ENCODE peak calls at places on chromosome 12, in ten cellular contexts. C is right lobe of liver, A is WTC11, E is kidney, R is GM12865, P is RWPE1, Z is osteocyte, L is foreskin fibroblast, B is cardiac muscle cell, S is IMR-90. U is an unnamed sample.

GRCh38 chr12:1481326-1481725 is 113.1 kb downstream of the FBXL14 start:
- DNase-seq in C (no peak), L (peak), B (no peak), A (no peak), E (no peak), R (no peak), P (no peak), Z (no peak), S (no peak), U (no peak)

GRCh38 chr12:102799229-102799628 is 117.8 kb downstream of the PAH start:
- DNase-seq in R (no peak), A (no peak), B (no peak), Z (no peak), P (no peak), L (no peak), E (no peak), C (no peak), S (no peak), U (no peak)

GRCh38 chr12:66365718-66366485 is 63.6 kb downstream of the HELB start:
- DNase-seq in Z (no peak), P (no peak), C (no peak), B (no peak), A (no peak), S (peak), E (no peak), L (peak), R (no peak), U (no peak)

GRCh38 chr12:24359418-24359817 is 409.9 kb upstream of the SOX5 start:
- DNase-seq in R (no peak), B (no peak), P (no peak), L (no peak), Z (no peak), C (no peak), A (no peak), S (no peak), E (no peak), U (no peak)

GRCh38 chr12:120798696-120799095 is 73.1 kb downstream of the ACADS start:
- DNase-seq in E (no peak), Z (no peak), R (peak), A (no peak), B (no peak), S (no peak), L (no peak), C (no peak), P (no peak), U (no peak)

GRCh38 chr12:21073822-21074460 is 57.1 kb upstream of the SLCO1B1 start:
- DNase-seq in A (no peak), P (no peak), R (no peak), L (no peak), B (no peak), E (no peak), C (no peak), Z (no peak), S (no peak), U (no peak)

GRCh38 chr12:47007048-47007447 is 72.4 kb upstream of the PCED1B start:
- DNase-seq in L (no peak), E (no peak), B (no peak), R (no peak), S (no peak), A (no peak), P (no peak), Z (no peak), C (peak), U (no peak)

GRCh38 chr12:119772431-119772830 is 104.5 kb downstream of the PRKAB1 start:
- DNase-seq in R (no peak), A (no peak), P (no peak), C (no peak), B (no peak), Z (no peak), E (no peak), L (peak), S (peak), U (no peak)

GRCh38 chr12:89832336-89832735 is 123.7 kb upstream of the ATP2B1 start:
- DNase-seq in B (no peak), L (no peak), P (no peak), E (no peak), Z (no peak), S (no peak), A (no peak), R (no peak), C (no peak), U (no peak)

GRCh38 chr12:29883558-29883957 is 99.8 kb upstream of the TMTC1 start:
- DNase-seq in E (no peak), P (no peak), L (no peak), A (no peak), Z (no peak), S (no peak), R (no peak), C (no peak), B (no peak), U (no peak)

GRCh38 chr12:62737615-62738014 is 197.3 kb downstream of the PPM1H start:
- DNase-seq in Z (no peak), P (no peak), S (peak), R (no peak), L (peak), E (no peak), B (no peak), C (no peak), A (no peak), U (no peak)

GRCh38 chr12:5587701-5588100 is 155.8 kb downstream of the NTF3 start:
- DNase-seq in S (no peak), L (no peak), C (no peak), R (no peak), Z (no peak), A (peak), B (no peak), E (no peak), P (no peak), U (no peak)

GRCh38 chr12:6763380-6763779 is 2.8 kb upstream of the PTMS start:
- DNase-seq in A (no peak), C (no peak), Z (no peak), B (no peak), E (no peak), P (no peak), L (no peak), R (no peak), S (no peak), U (no peak)

GRCh38 chr12:127964717-127965116 is 302.3 kb upstream of the TMEM132C start:
- DNase-seq in L (peak), C (no peak), R (no peak), Z (no peak), A (no peak), S (no peak), B (no peak), E (no peak), P (no peak), U (no peak)

GRCh38 chr12:66275040-66275439 is 27.3 kb upstream of the HELB start:
- DNase-seq in R (no peak), E (no peak), S (no peak), L (no peak), Z (no peak), B (no peak), C (no peak), A (no peak), P (no peak), U (no peak)

DNA sequence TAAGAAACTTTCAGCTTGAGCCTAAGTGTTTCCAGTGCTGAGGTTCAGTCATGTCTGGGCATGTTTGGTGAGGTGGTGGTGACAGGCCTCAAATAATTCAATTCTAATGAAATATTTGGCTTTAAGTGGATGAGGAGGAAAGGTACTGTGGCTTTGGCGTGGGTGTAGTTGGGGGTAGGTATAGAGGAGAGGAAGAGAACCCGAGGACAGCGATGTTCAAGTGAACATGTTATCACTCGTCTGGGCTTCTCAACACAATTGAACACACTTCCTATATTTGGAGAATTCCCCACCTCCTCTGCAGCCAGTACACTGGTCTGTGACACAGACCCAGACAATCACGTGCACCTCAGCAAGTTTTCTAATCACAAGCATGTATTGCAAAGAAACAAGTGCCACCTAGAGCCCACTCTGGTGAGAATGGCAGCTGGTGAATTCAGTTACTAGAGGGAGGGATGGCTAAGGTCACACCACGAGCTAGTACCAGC is 53.0 kb downstream of the IFNG-AS1 start:
- DNase-seq in C (no peak), S (peak), L (peak), P (peak), R (peak), E (no peak), B (peak), Z (no peak), A (no peak), U (no peak)
- TF ChIP-seq CTCF in C (no peak), S (no peak), L (no peak), P (no peak), R (peak), E (no peak), B (no peak), Z (peak), A (no peak), U (no peak)

GRCh38 chr12:122889658-122890561 is 6.0 kb downstream of the VPS37B start:
- DNase-seq in B (no peak), A (no peak), L (no peak), P (no peak), Z (no peak), C (no peak), S (no peak), R (no peak), E (no peak), U (no peak)
- TF ChIP-seq CTCF in B (no peak), A (no peak), L (no peak), P (no peak), Z (no peak), C (no peak), S (no peak), R (no peak), E (no peak), U (no peak)

DNA sequence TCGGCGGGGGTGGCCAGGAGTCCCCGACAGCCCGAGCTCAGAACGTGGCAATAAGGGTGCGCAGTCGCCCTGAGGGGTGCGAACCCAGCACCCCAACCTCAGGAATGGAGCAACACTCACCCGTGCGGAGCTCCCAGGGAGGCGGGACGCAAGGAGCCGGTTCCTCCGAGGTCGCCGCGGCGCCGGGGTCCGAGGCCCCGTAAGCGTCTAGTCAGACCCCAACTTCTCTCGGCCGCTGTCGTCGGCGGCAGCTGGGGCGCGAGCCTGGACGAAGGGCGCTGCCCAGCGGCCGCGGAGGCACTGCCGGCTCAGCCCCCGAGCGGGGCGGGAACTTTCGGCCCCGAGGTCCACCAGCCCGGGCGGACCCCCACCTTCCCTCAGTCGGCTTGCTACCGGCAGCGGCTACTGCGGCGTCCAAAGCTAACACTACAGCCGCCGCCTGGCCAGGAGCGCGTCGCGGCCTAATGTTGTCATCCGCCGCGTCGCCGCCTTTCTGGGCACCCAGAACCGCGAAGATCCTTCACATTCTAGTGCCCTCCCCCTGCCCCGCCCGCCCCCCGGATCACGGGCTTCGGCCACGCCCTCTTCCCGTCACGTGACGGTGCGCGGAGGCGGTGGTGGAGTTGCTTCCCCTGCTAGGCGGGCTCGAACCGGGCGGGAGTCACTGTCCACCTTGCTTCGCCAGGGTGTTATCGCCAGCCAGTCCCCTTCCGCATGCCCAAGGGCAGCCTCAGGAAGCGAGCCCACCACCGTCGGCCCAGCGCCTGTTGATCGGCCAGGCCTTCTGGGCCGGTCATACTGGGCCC is at the start of gene OSBPL8:
- DNase-seq in L (peak), S (peak), A (peak), C (peak), Z (peak), P (peak), E (peak), R (peak), B (peak), U (peak)
- TF ChIP-seq CTCF in L (no peak), S (peak), A (no peak), C (peak), Z (peak), P (peak), E (peak), R (peak), B (peak), U (no peak)

GRCh38 chr12:124222368-124223245 is 72.3 kb upstream of the RFLNA start:
- DNase-seq in R (no peak), S (no peak), C (no peak), P (no peak), A (no peak), Z (no peak), E (no peak), L (no peak), B (no peak), U (no peak)
- TF ChIP-seq CTCF in R (no peak), S (no peak), C (no peak), P (no peak), A (no peak), Z (no peak), E (no peak), L (no peak), B (no peak), U (no peak)

GRCh38 chr12:77324763-77325468 is 259.5 kb upstream of the E2F7 start:
- DNase-seq in S (peak), Z (peak), E (peak), C (peak), R (peak), P (peak), L (peak), B (peak), A (peak), U (no peak)
- TF ChIP-seq CTCF in S (peak), Z (peak), E (peak), C (peak), R (peak), P (peak), L (peak), B (peak), A (no peak), U (no peak)

DNA sequence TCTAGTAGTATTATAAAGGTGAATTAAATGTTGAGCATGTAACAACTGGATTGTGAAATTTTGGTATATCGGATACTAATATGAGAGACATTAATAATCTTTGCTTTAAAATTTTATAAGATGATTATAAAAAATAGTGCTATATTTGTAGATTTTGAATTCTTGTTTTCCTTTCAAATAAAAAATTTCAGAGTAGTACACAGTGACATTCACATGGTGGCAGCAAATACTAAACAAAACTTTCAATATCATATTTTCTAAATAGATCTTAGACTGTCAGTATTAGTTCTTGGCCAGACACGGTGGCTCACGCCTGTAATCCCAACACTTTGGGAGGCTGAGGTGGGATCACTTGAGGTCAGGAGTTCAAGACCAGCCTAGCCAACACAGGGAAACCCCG is 166.0 kb downstream of the NAV3 start:
- DNase-seq in L (no peak), C (no peak), S (no peak), A (no peak), P (no peak), E (no peak), B (no peak), Z (no peak), R (no peak), U (no peak)
- TF ChIP-seq CTCF in L (no peak), C (no peak), S (no peak), A (no peak), P (no peak), E (no peak), B (no peak), Z (peak), R (no peak), U (no peak)

DNA sequence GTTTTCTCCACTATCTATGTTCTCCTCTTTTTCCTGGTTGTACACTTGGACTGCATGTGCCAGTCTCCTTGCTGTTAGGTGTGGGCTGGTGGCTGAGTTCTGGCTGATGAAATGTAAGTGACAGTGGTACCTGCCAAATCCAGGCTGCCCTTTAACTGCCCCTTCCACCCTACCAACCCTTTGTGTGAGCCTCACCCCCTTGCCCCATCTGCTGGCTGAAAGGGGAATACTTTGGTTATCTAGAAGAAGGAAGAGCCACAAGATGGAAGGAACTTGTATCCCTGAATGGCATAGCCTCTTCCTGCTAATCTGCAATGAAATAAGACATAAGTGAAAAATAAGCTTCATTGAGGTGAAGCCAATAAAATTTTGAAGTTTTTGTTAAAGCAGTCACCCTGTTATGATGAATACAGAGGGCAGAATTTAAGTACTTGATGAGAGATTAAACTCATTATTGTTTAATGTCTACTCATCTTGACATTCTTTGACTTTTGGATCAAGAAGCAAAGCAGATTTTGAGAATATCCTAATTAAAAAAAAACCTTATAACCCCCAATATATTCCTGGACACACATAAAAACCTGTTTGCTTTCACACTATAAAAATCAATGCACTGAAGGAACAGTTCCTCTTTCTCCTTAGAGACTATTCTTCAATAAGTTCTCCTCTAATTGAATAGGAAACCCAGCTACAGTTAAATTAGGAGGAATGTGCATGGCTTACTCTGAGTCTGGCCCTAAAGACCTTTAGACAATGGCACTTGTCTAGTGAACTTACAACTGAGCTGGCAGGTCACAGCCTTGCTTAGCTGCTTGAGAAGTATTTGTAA is 262.6 kb upstream of the BTG1 start:
- DNase-seq in C (peak), R (peak), Z (no peak), A (peak), E (no peak), B (no peak), S (no peak), P (peak), L (peak), U (peak)
- TF ChIP-seq CTCF in C (peak), R (peak), Z (peak), A (peak), E (no peak), B (peak), S (peak), P (peak), L (peak), U (peak)

GRCh38 chr12:70880744-70881143 is 39.8 kb downstream of the PTPRR start:
- DNase-seq in L (no peak), E (no peak), Z (no peak), S (no peak), B (no peak), R (no peak), P (no peak), A (no peak), C (no peak), U (no peak)
- TF ChIP-seq CTCF in L (no peak), E (no peak), Z (no peak), S (no peak), B (no peak), R (no peak), P (no peak), A (no peak), C (no peak), U (no peak)

GRCh38 chr12:124694250-124694649 is 126.8 kb upstream of the NCOR2 start:
- DNase-seq in S (no peak), L (no peak), E (no peak), A (no peak), Z (no peak), B (no peak), C (no peak), R (peak), P (no peak), U (peak)

GRCh38 chr12:124693356-124693755 is 125.9 kb upstream of the NCOR2 start:
- DNase-seq in C (no peak), P (no peak), E (peak), L (no peak), R (no peak), B (no peak), Z (no peak), S (no peak), A (no peak), U (no peak)

GRCh38 chr12:124696689-124697476 is 129.5 kb upstream of the NCOR2 start:
- DNase-seq in R (no peak), P (no peak), Z (no peak), E (peak), S (no peak), L (no peak), C (no peak), B (no peak), A (no peak), U (no peak)

GRCh38 chr12:124695861-124696260 is 128.4 kb upstream of the NCOR2 start:
- DNase-seq in A (no peak), L (no peak), S (peak), B (peak), Z (no peak), E (peak), P (no peak), C (no peak), R (no peak), U (no peak)

GRCh38 chr12:124694846-124695497 is 127.6 kb upstream of the NCOR2 start:
- DNase-seq in Z (no peak), B (no peak), R (no peak), C (no peak), A (no peak), P (peak), L (peak), S (peak), E (peak), U (no peak)
- TF ChIP-seq CTCF in Z (no peak), B (no peak), R (no peak), C (no peak), A (no peak), P (no peak), L (no peak), S (no peak), E (no peak), U (no peak)

GRCh38 chr12:4099276-4099675 is 174.3 kb upstream of the CCND2 start:
- DNase-seq in C (no peak), R (no peak), S (no peak), P (no peak), E (peak), B (no peak), L (no peak), Z (no peak), A (peak), U (no peak)
- TF ChIP-seq CTCF in C (no peak), R (no peak), S (no peak), P (no peak), E (no peak), B (no peak), L (no peak), Z (no peak), A (no peak), U (no peak)